ENCODE peak calls at places on chromosomes 13 and 19, in seven cellular contexts. J is CD14-positive monocyte, C is cardiac fibroblast, B is neural progenitor cell, Y is fibroblast of pulmonary artery, D is GM10248, K is omental fat pad. S is an unnamed sample.

GRCh38 chr19:14472202-14472961 is 2.8 kb downstream of the PTGER1 start:
- DNase-seq in J (peak), C (peak), B (peak), Y (peak), D (peak), K (peak), S (peak)

GRCh38 chr13:43180036-43180660 is 156.8 kb downstream of the DNAJC15 start:
- DNase-seq in J (no peak), C (no peak), B (no peak), Y (no peak), D (no peak), K (no peak), S (no peak)

GRCh38 chr19:38555200-38555599 is 62.6 kb downstream of the MAP4K1 start:
- DNase-seq in J (no peak), C (no peak), B (no peak), Y (no peak), D (no peak), K (no peak), S (no peak)

GRCh38 chr13:21033866-21034601 is 27.4 kb downstream of the LATS2 start:
- DNase-seq in J (no peak), C (peak), B (no peak), Y (no peak), D (no peak), K (no peak), S (no peak)

GRCh38 chr13:32650705-32651311 is 64.6 kb downstream of the PDS5B start:
- DNase-seq in J (no peak), C (peak), B (peak), Y (peak), D (peak), K (no peak), S (peak)

GRCh38 chr19:56838930-56839664 is 1.4 kb downstream of the PEG3 start:
- DNase-seq in J (peak), C (peak), B (no peak), Y (peak), D (no peak), K (peak), S (no peak)

GRCh38 chr19:28313633-28314032 is 899.3 kb downstream of the UQCRFS1 start:
- DNase-seq in J (no peak), C (peak), B (no peak), Y (peak), D (no peak), K (no peak), S (no peak)

GRCh38 chr13:78689011-78689410 is 30.1 kb upstream of the OBI1 start:
- DNase-seq in J (no peak), C (no peak), B (peak), Y (no peak), D (no peak), K (no peak), S (no peak)

GRCh38 chr13:97356592-97356991 is 77.4 kb upstream of the RAP2A start:
- DNase-seq in J (no peak), C (no peak), B (no peak), Y (no peak), D (no peak), K (no peak), S (no peak)

GRCh38 chr13:94419304-94419943 is 60.1 kb downstream of the DCT start:
- DNase-seq in J (peak), C (peak), B (no peak), Y (peak), D (no peak), K (no peak), S (no peak)

GRCh38 chr19:35375505-35376307 is 4.8 kb downstream of the GPR42 start:
- DNase-seq in J (no peak), C (no peak), B (no peak), Y (no peak), D (no peak), K (no peak), S (no peak)

GRCh38 chr19:8484331-8484894 is 18.0 kb downstream of the PRAM1 start:
- DNase-seq in J (peak), C (no peak), B (no peak), Y (no peak), D (no peak), K (no peak), S (no peak)

GRCh38 chr13:112733661-112734379 is 44.0 kb downstream of the ATP11A start:
- DNase-seq in J (no peak), C (no peak), B (peak), Y (no peak), D (no peak), K (no peak), S (no peak)

GRCh38 chr13:52159159-52159982 is at the start of gene NEK3:
- DNase-seq in J (peak), C (peak), B (peak), Y (peak), D (peak), K (no peak), S (peak)

GRCh38 chr19:34989248-34989797 is 10.8 kb upstream of the GRAMD1A start:
- DNase-seq in J (no peak), C (no peak), B (no peak), Y (no peak), D (no peak), K (no peak), S (no peak)

GRCh38 chr13:95745752-95746151 is 68.8 kb downstream of the DNAJC3 start:
- DNase-seq in J (no peak), C (no peak), B (no peak), Y (peak), D (no peak), K (no peak), S (no peak)

GRCh38 chr13:99269627-99270252 is 11.6 kb upstream of the GPR18 start:
- DNase-seq in J (no peak), C (peak), B (peak), Y (peak), D (peak), K (no peak), S (no peak)

GRCh38 chr19:42132030-42132628 is at the start of gene POU2F2:
- DNase-seq in J (peak), C (no peak), B (peak), Y (no peak), D (peak), K (no peak), S (no peak)

GRCh38 chr19:16368385-16369305 is 44.0 kb downstream of the KLF2 start:
- DNase-seq in J (no peak), C (no peak), B (no peak), Y (no peak), D (no peak), K (no peak), S (no peak)

GRCh38 chr13:99199541-99200432 is 867 bp upstream of the UBAC2 start:
- DNase-seq in J (no peak), C (peak), B (no peak), Y (peak), D (peak), K (no peak), S (no peak)

GRCh38 chr13:26988059-26988769 is 183.4 kb downstream of the USP12 start:
- DNase-seq in J (peak), C (no peak), B (no peak), Y (no peak), D (no peak), K (no peak), S (no peak)

GRCh38 chr13:73874460-73874859 is 259.7 kb downstream of the KLF12 start:
- DNase-seq in J (no peak), C (no peak), B (no peak), Y (no peak), D (no peak), K (no peak), S (no peak)

GRCh38 chr13:77810430-77810829 is 108.2 kb downstream of the EDNRB start:
- DNase-seq in J (no peak), C (peak), B (no peak), Y (peak), D (peak), K (no peak), S (no peak)

GRCh38 chr19:49981603-49982593 is 20.9 kb upstream of the SIGLEC11 start:
- DNase-seq in J (no peak), C (no peak), B (no peak), Y (no peak), D (no peak), K (no peak), S (no peak)

GRCh38 chr19:35557539-35558399 is 5.7 kb downstream of the ATP4A start:
- DNase-seq in J (no peak), C (peak), B (peak), Y (peak), D (peak), K (peak), S (peak)

GRCh38 chr13:92172191-92172590 is 773.8 kb downstream of the GPC5 start:
- DNase-seq in J (no peak), C (no peak), B (no peak), Y (no peak), D (no peak), K (no peak), S (no peak)

GRCh38 chr13:29858231-29858630 is 7.8 kb upstream of the UBL3 start:
- DNase-seq in J (no peak), C (peak), B (no peak), Y (no peak), D (no peak), K (no peak), S (no peak)

GRCh38 chr13:22594041-22594440 is 586.7 kb upstream of the SGCG start:
- DNase-seq in J (no peak), C (no peak), B (no peak), Y (no peak), D (no peak), K (no peak), S (no peak)

GRCh38 chr13:38990693-38991092 is at the start of gene STOML3:
- DNase-seq in J (no peak), C (peak), B (peak), Y (peak), D (no peak), K (no peak), S (no peak)

GRCh38 chr19:35715981-35716734 is 1.6 kb upstream of the KMT2B start:
- DNase-seq in J (no peak), C (no peak), B (peak), Y (peak), D (no peak), K (no peak), S (peak)

GRCh38 chr13:44815507-44816074 is 173.7 kb downstream of the NUFIP1 start:
- DNase-seq in J (no peak), C (peak), B (peak), Y (peak), D (no peak), K (peak), S (no peak)

GRCh38 chr13:103537616-103538015 is 471.4 kb upstream of the SLC10A2 start:
- DNase-seq in J (no peak), C (no peak), B (no peak), Y (no peak), D (no peak), K (no peak), S (no peak)

GRCh38 chr13:66657165-66657895 is 572.8 kb downstream of the PCDH9 start:
- DNase-seq in J (no peak), C (peak), B (peak), Y (peak), D (no peak), K (peak), S (no peak)

GRCh38 chr19:38841787-38842438 is 7.9 kb downstream of the HNRNPL start:
- DNase-seq in J (no peak), C (no peak), B (no peak), Y (no peak), D (no peak), K (no peak), S (no peak)

GRCh38 chr13:30739646-30740642 is 4.6 kb downstream of the ALOX5AP start:
- DNase-seq in J (peak), C (peak), B (peak), Y (peak), D (peak), K (no peak), S (no peak)

GRCh38 chr19:38455031-38455430 is 21.5 kb downstream of the RYR1 start:
- DNase-seq in J (no peak), C (peak), B (peak), Y (peak), D (no peak), K (no peak), S (peak)

GRCh38 chr19:17716309-17716929 is 2.9 kb upstream of the MAP1S start:
- DNase-seq in J (no peak), C (no peak), B (no peak), Y (no peak), D (no peak), K (no peak), S (no peak)
- TF ChIP-seq CTCF in J (no peak), C (peak), B (peak), Y (peak), D (no peak), K (no peak), S (peak)

GRCh38 chr13:87671031-87671823 is at the start of gene SLITRK5:
- DNase-seq in J (no peak), C (peak), B (peak), Y (peak), D (peak), K (peak), S (peak)
- TF ChIP-seq CTCF in J (peak), C (peak), B (peak), Y (peak), D (peak), K (no peak), S (peak)

GRCh38 chr19:32296694-32297093 is 48.7 kb upstream of the ZNF507 start:
- DNase-seq in J (no peak), C (no peak), B (no peak), Y (no peak), D (no peak), K (no peak), S (no peak)
- TF ChIP-seq CTCF in J (no peak), C (no peak), B (no peak), Y (no peak), D (no peak), K (no peak), S (no peak)

DNA sequence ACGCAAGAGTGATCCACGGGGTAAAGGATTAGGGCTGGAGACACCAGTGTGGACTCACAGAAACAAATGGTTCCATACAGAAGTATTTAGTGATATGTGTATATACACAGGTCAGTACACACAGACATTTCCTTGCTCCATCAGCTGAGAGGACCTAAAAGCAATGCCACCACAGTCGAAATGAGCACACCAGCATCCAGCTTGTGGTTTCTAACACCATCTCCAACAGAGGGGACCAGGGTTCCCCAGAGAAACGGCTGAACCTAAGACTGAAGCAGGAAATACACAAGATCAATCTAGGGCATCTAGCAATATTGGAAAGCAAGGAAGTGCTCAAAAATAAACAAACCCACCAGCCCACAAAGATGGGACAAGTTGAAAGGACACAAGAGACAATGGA is 7.6 kb downstream of the GGACT start:
- DNase-seq in J (no peak), C (no peak), B (no peak), Y (no peak), D (no peak), K (no peak), S (no peak)
- TF ChIP-seq CTCF in J (no peak), C (no peak), B (no peak), Y (no peak), D (no peak), K (no peak), S (no peak)

DNA sequence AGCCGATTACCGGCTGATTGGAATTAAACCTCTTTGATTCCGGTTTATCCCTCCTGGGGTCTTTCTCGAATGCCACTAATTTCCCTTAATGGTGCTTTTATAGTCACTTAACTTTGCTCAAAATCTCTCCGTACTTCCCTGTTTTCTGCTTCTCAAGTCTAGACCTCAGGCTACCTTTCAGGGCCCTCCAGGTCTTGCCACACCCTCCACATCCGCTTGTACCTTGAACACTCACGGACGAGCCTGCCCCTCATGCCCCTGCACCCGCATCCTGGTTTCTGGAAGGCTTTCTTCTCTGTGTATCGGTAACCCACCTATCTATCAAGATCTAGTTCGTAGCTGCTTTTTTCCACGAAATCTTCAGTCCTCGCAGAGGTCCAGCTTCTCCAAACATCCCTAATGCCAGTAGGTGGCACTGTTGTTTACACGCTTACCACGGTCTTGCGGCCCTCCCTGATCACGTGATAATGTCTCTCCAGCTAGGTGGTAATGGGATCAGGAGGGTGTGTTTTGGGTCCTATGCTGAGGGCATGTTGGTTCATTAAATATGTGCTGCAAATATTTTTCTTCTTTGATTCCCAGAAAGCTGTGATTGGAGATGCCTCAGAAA is 13.8 kb downstream of the ATP12A start:
- DNase-seq in J (no peak), C (peak), B (peak), Y (peak), D (peak), K (no peak), S (peak)
- TF ChIP-seq CTCF in J (peak), C (peak), B (peak), Y (peak), D (peak), K (no peak), S (peak)

DNA sequence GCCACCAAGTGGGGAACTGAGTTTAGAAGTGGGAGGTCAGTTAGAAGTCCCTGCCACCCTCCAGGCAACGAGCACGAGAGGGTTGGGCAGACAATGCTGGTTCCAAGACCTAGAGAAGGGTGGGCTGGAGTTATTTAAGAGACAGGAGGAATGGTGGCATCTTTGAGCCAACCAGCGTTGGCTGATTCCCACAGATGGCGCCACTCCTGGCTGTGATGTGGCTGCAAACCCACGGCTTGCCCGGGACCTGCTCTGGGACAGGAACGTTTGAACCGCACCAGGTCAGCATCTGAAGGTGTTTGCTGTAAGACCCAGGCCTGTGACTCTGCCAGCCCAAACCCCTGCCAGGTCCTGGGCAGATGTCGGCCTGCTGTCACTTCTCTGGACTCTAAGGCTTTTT is 42.8 kb downstream of the BICRA start:
- DNase-seq in J (no peak), C (no peak), B (no peak), Y (no peak), D (no peak), K (no peak), S (no peak)
- TF ChIP-seq CTCF in J (no peak), C (no peak), B (no peak), Y (no peak), D (no peak), K (no peak), S (no peak)

GRCh38 chr19:12821761-12822160 is 12.6 kb downstream of the RTBDN start:
- DNase-seq in J (no peak), C (peak), B (no peak), Y (no peak), D (no peak), K (no peak), S (no peak)

GRCh38 chr19:12828494-12828893 is 5.9 kb downstream of the RTBDN start:
- DNase-seq in J (no peak), C (no peak), B (peak), Y (peak), D (peak), K (no peak), S (peak)

GRCh38 chr19:12825259-12826131 is 8.9 kb downstream of the RTBDN start:
- DNase-seq in J (no peak), C (peak), B (peak), Y (no peak), D (no peak), K (no peak), S (peak)
- TF ChIP-seq CTCF in J (peak), C (peak), B (peak), Y (peak), D (peak), K (no peak), S (peak)

GRCh38 chr19:681029-681626 is 4.9 kb downstream of the FSTL3 start:
- DNase-seq in J (peak), C (no peak), B (peak), Y (no peak), D (peak), K (no peak), S (peak)

GRCh38 chr19:679418-680286 is 3.5 kb downstream of the FSTL3 start:
- DNase-seq in J (peak), C (peak), B (peak), Y (peak), D (no peak), K (no peak), S (peak)

GRCh38 chr19:681638-682037 is 5.4 kb downstream of the FSTL3 start:
- DNase-seq in J (no peak), C (no peak), B (no peak), Y (no peak), D (no peak), K (no peak), S (no peak)

GRCh38 chr19:678791-679388 is 2.7 kb downstream of the FSTL3 start:
- DNase-seq in J (no peak), C (no peak), B (no peak), Y (no peak), D (no peak), K (no peak), S (no peak)

DNA sequence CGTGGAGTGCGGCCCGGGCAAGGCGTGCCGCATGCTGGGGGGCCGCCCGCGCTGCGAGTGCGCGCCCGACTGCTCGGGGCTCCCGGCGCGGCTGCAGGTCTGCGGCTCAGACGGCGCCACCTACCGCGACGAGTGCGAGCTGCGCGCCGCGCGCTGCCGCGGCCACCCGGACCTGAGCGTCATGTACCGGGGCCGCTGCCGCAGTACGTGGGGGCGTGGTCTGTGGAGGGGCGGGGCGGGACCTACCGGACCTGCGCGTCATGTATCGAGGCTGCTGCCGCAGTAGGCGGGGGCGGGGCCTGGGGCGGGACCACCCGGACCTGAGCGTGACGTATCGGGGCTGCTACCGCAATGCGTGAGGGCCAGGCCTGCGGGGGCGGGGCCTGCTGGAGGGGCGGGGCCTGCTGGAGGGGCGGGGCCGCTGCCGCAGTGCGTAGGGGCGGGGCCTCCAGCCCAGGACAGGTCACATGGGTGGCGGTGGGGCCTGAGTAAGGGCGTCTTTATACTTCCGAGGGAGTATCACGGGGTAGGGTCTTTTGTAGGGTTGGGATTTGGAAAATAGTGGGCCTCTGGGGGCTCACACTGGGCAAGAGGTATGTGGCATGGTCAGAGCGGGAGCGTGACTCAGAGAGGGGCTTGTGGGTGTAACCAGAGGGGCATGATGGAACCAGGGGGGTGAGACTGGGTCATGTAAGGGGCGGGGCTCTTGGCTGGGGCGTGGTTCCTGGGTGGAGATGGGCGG is 4.3 kb downstream of the FSTL3 start:
- DNase-seq in J (peak), C (peak), B (peak), Y (peak), D (peak), K (peak), S (peak)
- TF ChIP-seq CTCF in J (peak), C (no peak), B (peak), Y (peak), D (peak), K (peak), S (no peak)

S was measured in nephron progenitor cell.